ENCODE peak calls at places on chromosomes 12 and 14, in four cellular contexts. K is kidney epithelial cell, M is fibroblast of villous mesenchyme, D is cardiac fibroblast. Z is an unnamed sample.
A peak's percentile ranks its signal among the peaks of the same experiment; 100 is the strongest.

GRCh38 chr12:85781751-85782150 is 54.5 kb downstream of the RASSF9 start:
- DNase-seq in M (no peak), D (no peak), K (no peak), Z (no peak)

GRCh38 chr14:100536141-100536540 is 51.1 kb downstream of the BEGAIN start:
- DNase-seq in M (no peak), D (no peak), K (no peak), Z (no peak)

GRCh38 chr14:34461334-34462131 is 507 bp downstream of the SPTSSA start:
- DNase-seq in K (no peak), D (peak; percentile 55), M (peak; percentile 71), Z (no peak)

GRCh38 chr12:111766608-111767361 is at the start of gene ALDH2:
- DNase-seq in M (peak; percentile 80), D (peak; percentile 71), K (no peak), Z (no peak)

GRCh38 chr12:95150501-95150900 is 66.8 kb downstream of the FGD6 start:
- DNase-seq in K (no peak), D (no peak), M (no peak), Z (no peak)

GRCh38 chr12:3077572-3078081 is 448 bp downstream of the TSPAN9 start:
- DNase-seq in K (no peak), M (peak; percentile 58), D (peak; percentile 72), Z (no peak)

GRCh38 chr12:102702447-102703114 is 214.5 kb downstream of the PAH start:
- DNase-seq in D (peak; percentile 77), K (no peak), M (peak; percentile 78), Z (peak; percentile 7)

GRCh38 chr14:24243336-24243836 is 963 bp upstream of the TINF2 start:
- DNase-seq in K (no peak), D (no peak), M (no peak), Z (no peak)

GRCh38 chr12:122865268-122866231 is 30.3 kb downstream of the HIP1R start:
- DNase-seq in K (no peak), M (no peak), D (no peak), Z (no peak)

GRCh38 chr14:23324993-23325392 is 3.7 kb downstream of the PABPN1 start:
- DNase-seq in D (no peak), M (no peak), K (no peak), Z (no peak)

GRCh38 chr12:126117502-126117901 is 1052.3 kb downstream of the AACS start:
- DNase-seq in D (no peak), K (no peak), M (no peak), Z (no peak)

GRCh38 chr12:122830517-122831214 is 4.6 kb upstream of the HIP1R start:
- DNase-seq in M (peak; percentile 89), D (peak; percentile 73), K (no peak), Z (no peak)

GRCh38 chr12:69042970-69043369 is 110.0 kb upstream of the CPM start:
- DNase-seq in K (no peak), M (no peak), D (no peak), Z (no peak)

GRCh38 chr14:88189040-88189839 is 133.8 kb downstream of the KCNK10 start:
- DNase-seq in D (peak; percentile 93), K (peak; percentile 59), M (peak; percentile 91), Z (peak; percentile 64)

GRCh38 chr12:123396954-123397353 is 13.0 kb downstream of the KMT5A start:
- DNase-seq in D (no peak), M (no peak), K (no peak), Z (no peak)

GRCh38 chr14:68695326-68695768 is 97.5 kb downstream of the ZFP36L1 start:
- DNase-seq in K (peak; percentile 100), D (peak; percentile 98), M (peak; percentile 98), Z (peak; percentile 97)

GRCh38 chr12:32437095-32437515 is 37.7 kb downstream of the FGD4 start:
- DNase-seq in D (peak; percentile 88), K (peak; percentile 95), M (peak; percentile 95), Z (peak; percentile 50)

GRCh38 chr12:85279449-85280137 is 427 bp upstream of the ALX1 start:
- DNase-seq in K (no peak), D (no peak), M (no peak), Z (no peak)

GRCh38 chr12:62166525-62166924 is 93.7 kb upstream of the USP15 start:
- DNase-seq in K (no peak), D (no peak), M (peak; percentile 82), Z (peak; percentile 2)

GRCh38 chr14:64680013-64680674 is 24.1 kb upstream of the PLEKHG3 start:
- DNase-seq in M (no peak), D (no peak), K (peak; percentile 72), Z (no peak)

GRCh38 chr12:2343672-2344071 is 290.9 kb downstream of the CACNA1C start:
- DNase-seq in D (no peak), K (no peak), M (no peak), Z (no peak)

GRCh38 chr14:104138891-104139459 is 588 bp downstream of the KIF26A start:
- DNase-seq in K (no peak), M (no peak), D (no peak), Z (no peak)

GRCh38 chr12:122437656-122438121 is 15.2 kb upstream of the CLIP1 start:
- DNase-seq in M (peak; percentile 72), K (no peak), D (peak; percentile 88), Z (no peak)

GRCh38 chr12:128690641-128691040 is 133.1 kb downstream of the SLC15A4 start:
- DNase-seq in D (no peak), K (no peak), M (no peak), Z (no peak)

GRCh38 chr12:50538178-50538577 is 33.4 kb downstream of the DIP2B start:
- DNase-seq in D (no peak), M (no peak), K (no peak), Z (no peak)

GRCh38 chr12:92055877-92056276 is 89.8 kb downstream of the BTG1 start:
- DNase-seq in K (no peak), M (no peak), D (no peak), Z (no peak)

GRCh38 chr12:122909442-122910288 is 13.7 kb upstream of the VPS37B start:
- DNase-seq in K (no peak), D (peak; percentile 33), M (no peak), Z (no peak)

GRCh38 chr14:100317897-100318808 is 5.0 kb upstream of the SLC25A47 start:
- DNase-seq in M (peak; percentile 55), D (peak; percentile 76), K (no peak), Z (no peak)

GRCh38 chr14:72558721-72559120 is 335.2 kb downstream of the DPF3 start:
- DNase-seq in D (peak; percentile 67), M (no peak), K (peak; percentile 72), Z (no peak)

GRCh38 chr12:124087251-124088141 is 114.5 kb downstream of the ZNF664 start:
- DNase-seq in M (peak; percentile 42), K (no peak), D (no peak), Z (no peak)

GRCh38 chr12:109458086-109458485 is 19.0 kb downstream of the KCTD10 start:
- DNase-seq in K (no peak), M (peak; percentile 61), D (peak; percentile 54), Z (no peak)

GRCh38 chr12:78407722-78408121 is 456.9 kb upstream of the SYT1 start:
- DNase-seq in D (peak; percentile 2), M (no peak), K (no peak), Z (no peak)

GRCh38 chr12:53623986-53624385 is 2.2 kb downstream of the ATF7 start:
- DNase-seq in M (peak; percentile 69), K (no peak), D (peak; percentile 81), Z (no peak)
- H3K4me3 ChIP-seq in M (peak overlapping the region; percentile 82), K (no peak overlapping the region), D (peak overlapping the region; percentile 91), Z (peak overlapping the region; percentile 86)

DNA sequence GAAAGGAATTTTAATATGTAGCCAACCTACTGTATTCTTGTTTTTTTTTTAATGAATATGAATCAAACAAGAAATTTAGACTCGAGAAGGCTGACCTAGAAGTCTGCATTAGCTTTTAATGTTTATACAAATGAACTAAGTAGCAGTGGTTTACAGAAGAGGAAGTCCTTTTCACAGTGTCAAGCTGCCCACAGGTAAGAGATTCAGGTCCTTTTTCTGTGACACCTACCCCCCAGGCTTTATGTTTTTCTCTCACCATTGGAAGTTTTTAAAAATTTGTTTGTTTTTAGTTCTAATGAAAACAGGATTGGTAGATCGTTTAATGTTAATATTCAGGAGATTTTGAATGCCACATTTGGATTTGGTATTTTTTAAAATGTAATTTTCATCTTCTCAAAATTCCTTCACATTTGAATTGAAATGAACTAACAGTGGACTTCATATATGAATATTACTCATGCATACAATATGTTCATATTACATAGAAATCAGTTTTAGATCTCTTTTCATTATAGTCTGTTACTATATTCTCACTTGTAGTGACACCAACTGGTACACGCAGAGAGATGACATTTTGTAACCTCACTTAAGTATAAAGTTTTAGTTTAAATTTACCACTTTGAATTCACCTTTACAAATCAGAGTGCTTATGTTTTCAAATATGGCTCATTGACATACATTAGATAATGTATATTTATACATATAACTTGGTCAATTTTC is 29.7 kb downstream of the ATF7IP start:
- DNase-seq in K (no peak), M (no peak), D (no peak), Z (no peak)
- TF ChIP-seq CTCF in K (no peak), M (no peak), D (no peak), Z (no peak)

GRCh38 chr12:105031061-105031807 is 45.1 kb downstream of the NOPCHAP1 start:
- DNase-seq in M (no peak), D (no peak), K (no peak), Z (no peak)
- H3K4me3 ChIP-seq in M (no peak overlapping the region), D (no peak overlapping the region), K (no peak overlapping the region), Z (no peak overlapping the region)

GRCh38 chr12:107045186-107045585 is 48.2 kb downstream of the CRY1 start:
- DNase-seq in K (no peak), D (peak; percentile 22), M (peak; percentile 69), Z (no peak)

DNA sequence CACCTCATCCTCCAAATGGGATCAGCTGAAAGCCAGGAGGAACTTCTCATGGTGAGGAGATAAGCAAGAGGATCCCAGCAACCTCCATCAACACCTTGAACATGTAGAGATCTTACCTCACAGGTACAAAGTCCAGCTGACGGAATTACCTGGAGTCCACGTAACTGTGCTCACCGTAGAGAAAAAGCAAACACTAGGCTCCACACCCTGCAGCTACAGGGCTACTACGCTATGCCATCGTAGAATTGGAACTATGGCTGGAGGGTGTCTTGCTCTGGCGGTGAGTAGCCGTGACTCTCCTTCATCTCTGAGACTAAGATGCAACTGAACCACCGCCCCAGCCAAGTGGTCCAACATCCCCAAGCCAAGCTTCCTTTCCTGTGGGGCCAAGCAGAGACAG is 50.5 kb downstream of the CRY1 start:
- DNase-seq in M (no peak), D (no peak), K (no peak), Z (no peak)
- TF ChIP-seq CTCF in M (no peak), D (no peak), K (no peak), Z (no peak)

GRCh38 chr12:6647083-6647604 is at the start of gene ACRBP:
- DNase-seq in K (peak; percentile 35), M (peak; percentile 57), D (peak; percentile 64), Z (no peak)

GRCh38 chr12:6644903-6645302 is 2.3 kb downstream of the ACRBP start:
- DNase-seq in M (no peak), K (no peak), D (peak; percentile 13), Z (no peak)

GRCh38 chr12:6646276-6647082 is 753 bp downstream of the ACRBP start:
- DNase-seq in M (no peak), D (no peak), K (no peak), Z (no peak)

GRCh38 chr12:6643569-6644256 is 3.5 kb downstream of the ACRBP start:
- DNase-seq in K (no peak), D (no peak), M (no peak), Z (no peak)

DNA sequence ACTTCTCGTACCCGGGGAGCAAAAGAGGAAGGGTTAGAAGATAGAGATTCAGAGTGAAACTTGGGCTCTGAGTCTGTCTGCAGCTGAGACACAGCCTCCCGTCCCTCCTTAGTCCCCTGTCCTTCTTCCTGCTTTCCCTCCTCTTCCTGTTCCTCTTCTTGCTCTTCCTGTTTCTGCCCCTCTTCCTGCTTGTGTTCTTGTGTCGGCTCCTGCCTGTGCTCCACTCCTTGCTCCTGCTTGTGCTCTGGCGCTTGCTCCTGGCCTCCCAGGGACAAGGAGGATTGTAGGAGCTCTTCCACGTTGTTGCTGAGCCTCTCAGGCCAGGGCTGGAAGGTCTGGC is 3.0 kb downstream of the ACRBP start:
- DNase-seq in K (no peak), D (no peak), M (no peak), Z (no peak)
- H3K4me3 ChIP-seq in K (no peak overlapping the region), D (no peak overlapping the region), M (no peak overlapping the region), Z (no peak overlapping the region)